ENCODE peak calls at places on chromosomes 4 and X, in four cellular contexts. E is effector memory CD4-positive, alpha-beta T cell; M is HepG2; N is T-helper 17 cell. Q is an unnamed sample. For H3K9me3, the result is how much of the 10 kb centered on the place peaks cover.

GRCh38 chr4:163702736-163703135 is 208.2 kb downstream of the TMA16 start:
- DNase-seq in M (no peak), E (no peak), N (no peak), Q (no peak)

GRCh38 chr4:66853845-66854244 is 691.5 kb downstream of the CENPC start:
- DNase-seq in N (no peak), M (no peak), E (no peak), Q (no peak)

GRCh38 chr4:2287594-2287915 is 25.6 kb upstream of the MXD4 start:
- DNase-seq in E (no peak), N (peak), M (no peak), Q (no peak)

GRCh38 chrX:118593407-118593806 is 97.8 kb downstream of the DOCK11 start:
- DNase-seq in E (no peak), M (no peak), N (no peak), Q (no peak)

GRCh38 chrX:80879143-80879542 is 69.5 kb upstream of the BRWD3 start:
- DNase-seq in N (no peak), M (no peak), E (no peak), Q (no peak)

GRCh38 chr4:5957091-5957490 is 61.1 kb downstream of the C4orf50 start:
- DNase-seq in N (no peak), E (no peak), M (no peak), Q (no peak)

GRCh38 chr4:107069049-107069448 is 32.9 kb upstream of the DKK2 start:
- DNase-seq in E (no peak), M (no peak), N (no peak), Q (no peak)

GRCh38 chr4:61507091-61507490 is 307.0 kb downstream of the ADGRL3 start:
- DNase-seq in N (no peak), E (no peak), M (no peak), Q (no peak)

GRCh38 chr4:76420901-76421581 is at the start of gene CCDC158:
- DNase-seq in E (no peak), N (no peak), M (no peak), Q (no peak)

GRCh38 chr4:37324526-37324925 is 80.0 kb downstream of the NWD2 start:
- DNase-seq in M (peak), N (no peak), E (no peak), Q (no peak)

GRCh38 chr4:17599826-17600225 is 14.6 kb upstream of the MED28 start:
- DNase-seq in N (no peak), M (no peak), E (no peak), Q (no peak)

GRCh38 chr4:48138511-48138910 is 4.5 kb upstream of the TXK start:
- DNase-seq in M (no peak), N (no peak), E (no peak), Q (no peak)

GRCh38 chr4:52864816-52865215 is 2.7 kb downstream of the RASL11B start:
- DNase-seq in E (no peak), N (no peak), M (no peak), Q (no peak)

GRCh38 chrX:15973299-15973698 is 118.7 kb upstream of the AP1S2 start:
- DNase-seq in M (peak), E (no peak), N (no peak), Q (no peak)

GRCh38 chr4:59537231-59537886 is 1662.8 kb upstream of the ADGRL3 start:
- DNase-seq in N (no peak), M (no peak), E (no peak), Q (no peak)

GRCh38 chrX:68748030-68748429 is 80.8 kb upstream of the EFNB1 start:
- DNase-seq in E (no peak), M (no peak), N (no peak), Q (no peak)

GRCh38 chr4:37767546-37767945 is 58.9 kb upstream of the PGM2 start:
- DNase-seq in N (no peak), M (peak), E (no peak), Q (no peak)

GRCh38 chr4:41256740-41257256 is at the start of gene UCHL1:
- DNase-seq in N (no peak), E (no peak), M (no peak), Q (no peak)

GRCh38 chrX:49761481-49761880 is 65.7 kb upstream of the PAGE1 start:
- DNase-seq in M (peak), E (no peak), N (no peak), Q (no peak)

GRCh38 chr4:74174941-74175340 is 17.0 kb downstream of the MTHFD2L start:
- DNase-seq in E (no peak), N (no peak), M (no peak), Q (no peak)
- H3K9me3 ChIP-seq in E (under half), N (under half), M (under half), Q (under half)

GRCh38 chr4:35950442-35950841 is 293.9 kb downstream of the ARAP2 start:
- DNase-seq in E (no peak), N (no peak), M (no peak), Q (no peak)

DNA sequence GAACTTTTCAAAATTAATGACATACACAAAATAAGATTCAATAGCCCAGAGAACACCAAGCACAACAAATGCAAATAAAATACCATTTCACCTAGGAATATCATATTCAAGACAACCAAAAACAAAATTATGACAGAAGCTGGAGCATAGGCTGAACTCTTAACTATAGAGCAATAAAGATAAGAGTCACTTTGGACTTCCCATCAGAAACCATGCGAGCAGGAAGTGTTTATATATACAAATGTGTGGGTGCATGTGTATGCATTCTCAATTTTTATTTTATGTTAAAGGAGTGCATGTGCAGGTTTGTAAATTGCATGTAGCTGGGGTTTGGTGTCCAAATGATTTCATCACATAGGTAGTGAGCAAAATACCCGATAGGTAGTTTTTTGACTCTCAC is 291.6 kb downstream of the ARAP2 start:
- DNase-seq in N (no peak), M (no peak), E (no peak), Q (no peak)
- H3K9me3 ChIP-seq in N (under half), M (under half), E (under half), Q (under half)

GRCh38 chr4:159077702-159078495 is 25.0 kb upstream of the RAPGEF2 start:
- DNase-seq in M (peak), E (no peak), N (no peak), Q (no peak)
- H3K9me3 ChIP-seq in M (under half), E (under half), N (under half), Q (under half)

DNA sequence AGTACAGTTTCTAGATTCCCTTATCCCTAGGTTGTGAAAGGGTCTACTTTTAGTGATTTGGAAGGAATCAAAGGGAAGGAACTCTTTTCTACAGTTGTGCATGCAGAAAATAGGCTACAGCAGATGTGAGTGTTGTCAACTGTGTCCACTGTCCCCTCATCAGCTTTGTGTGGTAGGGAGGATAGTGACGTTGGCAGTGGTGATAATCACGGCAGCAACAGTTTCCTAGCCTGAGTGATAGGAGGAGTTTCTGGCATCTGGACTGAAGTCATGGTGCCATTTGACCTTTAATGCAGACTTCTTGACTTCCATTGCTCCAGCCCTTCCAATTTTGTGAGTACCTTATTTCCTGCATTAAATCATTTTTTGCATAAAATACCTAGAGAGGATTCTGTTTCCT is 39.3 kb downstream of the SRPX start:
- DNase-seq in N (no peak), E (no peak), M (no peak), Q (no peak)
- H3K9me3 ChIP-seq in N (under half), E (under half), M (under half), Q (under half)

Q was measured in CD8-positive, alpha-beta T cell.